ENCODE peak calls at places on chromosome 11, in nine cellular contexts. X is stimulated activated effector memory CD8-positive, alpha-beta T cell treated with anti-CD3 and anti-CD28 coated beads, Interleukin-12 subunit alpha, Interleukin-12 subunit beta, amount 100 ng/mL, for 72 hours; J is DMS79; C is nephron progenitor cell; G is transverse colon; U is HepG2; Z is T-cell; N is activated T-cell treated with anti-CD3 and anti-CD28 coated beads for 1 hour; Y is A549. D is an unnamed sample.

GRCh38 chr11:67292671-67293070 is 3.6 kb downstream of the ANKRD13D start:
- DNase-seq in X (no peak), J (no peak), C (no peak), G (no peak), U (no peak), Z (no peak), N (no peak), Y (no peak), D (no peak)

GRCh38 chr11:122108192-122108799 is 7.7 kb downstream of the BLID start:
- DNase-seq in X (no peak), J (no peak), C (peak; percentile 56), G (no peak), U (peak; percentile 29), Z (no peak), N (no peak), Y (peak; percentile 62), D (no peak)

GRCh38 chr11:45180888-45181594 is 34.6 kb downstream of the PRDM11 start:
- DNase-seq in X (peak; percentile 63), J (peak; percentile 34), C (peak; percentile 66), G (peak; percentile 76), U (no peak), Z (no peak), N (peak; percentile 27), Y (peak; percentile 65), D (no peak)

GRCh38 chr11:7485136-7485853 is at the start of gene OLFML1:
- DNase-seq in X (no peak), J (no peak), C (no peak), G (no peak), U (peak; percentile 12), Z (no peak), N (no peak), Y (no peak), D (no peak)

GRCh38 chr11:27471588-27472397 is 797 bp downstream of the LGR4 start:
- DNase-seq in X (no peak), J (no peak), C (peak; percentile 68), G (peak; percentile 54), U (no peak), Z (peak; percentile 1), N (no peak), Y (peak; percentile 38), D (no peak)

GRCh38 chr11:82974135-82974534 is 72.6 kb downstream of the DDIAS start:
- DNase-seq in X (no peak), J (no peak), C (no peak), G (no peak), U (no peak), Z (no peak), N (no peak), Y (no peak), D (no peak)

GRCh38 chr11:20026629-20027545 is 133.4 kb downstream of the DBX1 start:
- DNase-seq in X (no peak), J (peak; percentile 94), C (peak; percentile 56), G (no peak), U (no peak), Z (no peak), N (no peak), Y (no peak), D (no peak)

GRCh38 chr11:128632151-128632791 is 44.9 kb upstream of the ETS1 start:
- DNase-seq in X (no peak), J (no peak), C (peak; percentile 51), G (peak; percentile 43), U (peak; percentile 3), Z (peak; percentile 37), N (peak; percentile 31), Y (peak; percentile 44), D (peak; percentile 86)

GRCh38 chr11:75051043-75051442 is 45.6 kb downstream of the OR2AT4 start:
- DNase-seq in X (peak; percentile 35), J (no peak), C (no peak), G (no peak), U (no peak), Z (no peak), N (no peak), Y (no peak), D (no peak)

D was measured in vagina.